ENCODE peak calls at places on chromosomes 3 and 15, in ten cellular contexts. S, B, D, G, F, C, N, H, Z and W are unnamed samples.

GRCh38 chr3:44712455-44713075 is at the start of gene ZNF502:
- DNase-seq in S (peak; percentile 47), B (peak; percentile 93), D (peak; percentile 51), G (no peak), F (peak; percentile 56), C (no peak), N (peak; percentile 3), H (peak; percentile 18), Z (peak; percentile 89), W (peak; percentile 96)

GRCh38 chr3:51860703-51861665 is at the start of gene IQCF2:
- DNase-seq in S (peak; percentile 41), B (no peak), D (no peak), G (no peak), F (no peak), C (no peak), N (no peak), H (no peak), Z (no peak), W (no peak)

GRCh38 chr15:40028853-40029252 is 10.1 kb downstream of the SRP14 start:
- DNase-seq in S (no peak), B (no peak), D (no peak), G (no peak), F (no peak), C (no peak), N (no peak), H (no peak), Z (no peak), W (no peak)

GRCh38 chr15:32928876-32929275 is 211.1 kb downstream of the GREM1 start:
- DNase-seq in S (no peak), B (no peak), D (no peak), G (no peak), F (no peak), C (no peak), N (no peak), H (no peak), Z (no peak), W (no peak)

GRCh38 chr15:88849376-88850122 is 45.8 kb downstream of the HAPLN3 start:
- DNase-seq in S (no peak), B (no peak), D (no peak), G (no peak), F (no peak), C (no peak), N (no peak), H (no peak), Z (no peak), W (no peak)

GRCh38 chr15:76576526-76577279 is 240.1 kb downstream of the ISL2 start:
- DNase-seq in S (no peak), B (peak; percentile 42), D (no peak), G (no peak), F (peak; percentile 8), C (no peak), N (no peak), H (no peak), Z (peak; percentile 82), W (peak; percentile 44)

GRCh38 chr3:77919244-77919643 is 879.3 kb downstream of the ROBO2 start:
- DNase-seq in S (no peak), B (no peak), D (no peak), G (no peak), F (no peak), C (no peak), N (no peak), H (no peak), Z (no peak), W (no peak)

GRCh38 chr3:182309120-182309519 is 484.2 kb upstream of the ATP11B start:
- DNase-seq in S (no peak), B (no peak), D (no peak), G (no peak), F (no peak), C (peak; percentile 6), N (no peak), H (no peak), Z (no peak), W (no peak)

GRCh38 chr15:31342781-31343626 is 16.4 kb downstream of the KLF13 start:
- DNase-seq in S (no peak), B (no peak), D (no peak), G (no peak), F (no peak), C (no peak), N (no peak), H (no peak), Z (no peak), W (no peak)

GRCh38 chr3:139299261-139300132 is 44.3 kb upstream of the MRPS22 start:
- DNase-seq in S (no peak), B (no peak), D (no peak), G (peak; percentile 57), F (peak; percentile 32), C (no peak), N (no peak), H (no peak), Z (no peak), W (peak; percentile 59)

GRCh38 chr3:52682016-52682415 is 3.7 kb downstream of the PBRM1 start:
- DNase-seq in S (peak; percentile 24), B (no peak), D (no peak), G (peak; percentile 75), F (no peak), C (no peak), N (no peak), H (no peak), Z (peak; percentile 87), W (peak; percentile 88)

GRCh38 chr3:134150476-134150875 is 100.2 kb downstream of the RYK start:
- DNase-seq in S (no peak), B (no peak), D (no peak), G (no peak), F (no peak), C (no peak), N (no peak), H (no peak), Z (no peak), W (no peak)

GRCh38 chr15:39642011-39642640 is 61.2 kb downstream of the THBS1 start:
- DNase-seq in S (no peak), B (no peak), D (no peak), G (peak; percentile 30), F (no peak), C (no peak), N (no peak), H (no peak), Z (no peak), W (peak; percentile 65)

GRCh38 chr15:31039961-31040360 is 48.5 kb upstream of the MTMR10 start:
- DNase-seq in S (no peak), B (no peak), D (no peak), G (no peak), F (no peak), C (no peak), N (no peak), H (no peak), Z (no peak), W (no peak)

GRCh38 chr15:39534996-39535395 is 45.9 kb upstream of the THBS1 start:
- DNase-seq in S (no peak), B (no peak), D (no peak), G (no peak), F (no peak), C (no peak), N (no peak), H (no peak), Z (no peak), W (no peak)

GRCh38 chr3:152556731-152557254 is 278.1 kb upstream of the P2RY1 start:
- DNase-seq in S (peak; percentile 69), B (no peak), D (no peak), G (peak; percentile 26), F (peak; percentile 22), C (no peak), N (no peak), H (no peak), Z (peak; percentile 56), W (peak; percentile 85)

GRCh38 chr15:39118510-39118909 is 462.4 kb upstream of the THBS1 start:
- DNase-seq in S (no peak), B (no peak), D (no peak), G (no peak), F (no peak), C (no peak), N (no peak), H (no peak), Z (peak; percentile 83), W (peak; percentile 75)

GRCh38 chr3:150710097-150710496 is 6.4 kb upstream of the ERICH6 start:
- DNase-seq in S (no peak), B (no peak), D (no peak), G (peak; percentile 58), F (no peak), C (no peak), N (no peak), H (no peak), Z (no peak), W (no peak)

GRCh38 chr3:143812411-143812968 is 35.8 kb downstream of the SLC9A9 start:
- DNase-seq in S (no peak), B (no peak), D (no peak), G (no peak), F (no peak), C (no peak), N (no peak), H (no peak), Z (no peak), W (no peak)

GRCh38 chr15:69045810-69046209 is 31.3 kb downstream of the NOX5 start:
- DNase-seq in S (no peak), B (no peak), D (no peak), G (no peak), F (peak; percentile 32), C (no peak), N (no peak), H (no peak), Z (peak; percentile 14), W (peak; percentile 18)

GRCh38 chr3:195693428-195694216 is 27.2 kb upstream of the MUC20 start:
- DNase-seq in S (peak; percentile 20), B (no peak), D (no peak), G (no peak), F (no peak), C (no peak), N (no peak), H (no peak), Z (no peak), W (no peak)

GRCh38 chr15:98292442-98293240 is 332.1 kb downstream of the ARRDC4 start:
- DNase-seq in S (peak; percentile 78), B (peak; percentile 28), D (no peak), G (no peak), F (no peak), C (peak; percentile 62), N (peak; percentile 22), H (no peak), Z (no peak), W (peak; percentile 7)

GRCh38 chr3:21509706-21510105 is 241.3 kb downstream of the ZNF385D start:
- DNase-seq in S (no peak), B (no peak), D (no peak), G (no peak), F (no peak), C (no peak), N (no peak), H (no peak), Z (peak; percentile 11), W (peak; percentile 42)

GRCh38 chr3:115595611-115596010 is 27.7 kb upstream of the GAP43 start:
- DNase-seq in S (no peak), B (no peak), D (no peak), G (no peak), F (peak; percentile 43), C (no peak), N (no peak), H (no peak), Z (no peak), W (no peak)

GRCh38 chr3:32421991-32422859 is 30.6 kb downstream of the CMTM7 start:
- DNase-seq in S (no peak), B (peak; percentile 56), D (peak; percentile 17), G (peak; percentile 36), F (no peak), C (no peak), N (no peak), H (no peak), Z (peak; percentile 96), W (peak; percentile 88)

GRCh38 chr3:72413228-72413627 is 435.0 kb downstream of the SHQ1 start:
- DNase-seq in S (no peak), B (no peak), D (no peak), G (no peak), F (no peak), C (no peak), N (no peak), H (no peak), Z (no peak), W (peak; percentile 46)

GRCh38 chr3:127792664-127793292 is 29.5 kb downstream of the MGLL start:
- DNase-seq in S (no peak), B (no peak), D (no peak), G (peak; percentile 99), F (no peak), C (no peak), N (no peak), H (no peak), Z (peak; percentile 97), W (peak; percentile 99)

GRCh38 chr15:40930430-40931299 is 1.5 kb downstream of the DLL4 start:
- DNase-seq in S (peak; percentile 83), B (no peak), D (peak; percentile 64), G (no peak), F (no peak), C (peak; percentile 37), N (no peak), H (no peak), Z (no peak), W (peak; percentile 54)